ENCODE peak calls at places on chromosomes 13 and 19, in six cellular contexts. One of them, this sample, is unnamed.

GRCh38 chr19:28727133-28727834 is 485.7 kb downstream of the UQCRFS1 start:
- DNase-seq in HL-60: no peak
- DNase-seq in HTR-8/SVneo: no peak
- DNase-seq in AG04449: no peak
- DNase-seq in stimulated activated CD4-positive, alpha-beta T cell treated with anti-CD3 and anti-CD28 coated beads, Interleukin-15, amount 100 ng/mL, for 1 hour: no peak
- DNase-seq in AG10803: no peak
- DNase-seq in this sample: peak

GRCh38 chr19:19514881-19515763 is at the start of gene TSSK6:
- DNase-seq in HL-60: no peak
- DNase-seq in HTR-8/SVneo: no peak
- DNase-seq in AG04449: no peak
- DNase-seq in stimulated activated CD4-positive, alpha-beta T cell treated with anti-CD3 and anti-CD28 coated beads, Interleukin-15, amount 100 ng/mL, for 1 hour: no peak
- DNase-seq in AG10803: no peak
- DNase-seq in this sample: no peak

GRCh38 chr13:44768775-44769578 is 192.8 kb upstream of the TSC22D1 start:
- DNase-seq in HL-60: no peak
- DNase-seq in HTR-8/SVneo: no peak
- DNase-seq in AG04449: no peak
- DNase-seq in stimulated activated CD4-positive, alpha-beta T cell treated with anti-CD3 and anti-CD28 coated beads, Interleukin-15, amount 100 ng/mL, for 1 hour: no peak
- DNase-seq in AG10803: peak
- DNase-seq in this sample: no peak

GRCh38 chr19:888615-889385 is 4.2 kb downstream of the MED16 start:
- DNase-seq in HL-60: no peak
- DNase-seq in HTR-8/SVneo: no peak
- DNase-seq in AG04449: no peak
- DNase-seq in stimulated activated CD4-positive, alpha-beta T cell treated with anti-CD3 and anti-CD28 coated beads, Interleukin-15, amount 100 ng/mL, for 1 hour: no peak
- DNase-seq in AG10803: no peak
- DNase-seq in this sample: no peak

GRCh38 chr13:36148436-36148835 is 17.3 kb upstream of the DCLK1 start:
- DNase-seq in HL-60: no peak
- DNase-seq in HTR-8/SVneo: no peak
- DNase-seq in AG04449: no peak
- DNase-seq in stimulated activated CD4-positive, alpha-beta T cell treated with anti-CD3 and anti-CD28 coated beads, Interleukin-15, amount 100 ng/mL, for 1 hour: no peak
- DNase-seq in AG10803: no peak
- DNase-seq in this sample: no peak

GRCh38 chr13:23766199-23766771 is 122.9 kb downstream of the MIPEP start:
- DNase-seq in HL-60: no peak
- DNase-seq in HTR-8/SVneo: no peak
- DNase-seq in AG04449: no peak
- DNase-seq in stimulated activated CD4-positive, alpha-beta T cell treated with anti-CD3 and anti-CD28 coated beads, Interleukin-15, amount 100 ng/mL, for 1 hour: no peak
- DNase-seq in AG10803: no peak
- DNase-seq in this sample: no peak

GRCh38 chr19:35522745-35523327 is 5.3 kb downstream of the SBSN start:
- DNase-seq in HL-60: no peak
- DNase-seq in HTR-8/SVneo: no peak
- DNase-seq in AG04449: no peak
- DNase-seq in stimulated activated CD4-positive, alpha-beta T cell treated with anti-CD3 and anti-CD28 coated beads, Interleukin-15, amount 100 ng/mL, for 1 hour: no peak
- DNase-seq in AG10803: no peak
- DNase-seq in this sample: no peak

GRCh38 chr13:113141591-113141950 is 16.9 kb upstream of the PROZ start:
- DNase-seq in HL-60: no peak
- DNase-seq in HTR-8/SVneo: no peak
- DNase-seq in AG04449: no peak
- DNase-seq in stimulated activated CD4-positive, alpha-beta T cell treated with anti-CD3 and anti-CD28 coated beads, Interleukin-15, amount 100 ng/mL, for 1 hour: no peak
- DNase-seq in AG10803: no peak
- DNase-seq in this sample: no peak

GRCh38 chr19:29773141-29773540 is 38.6 kb upstream of the CCNE1 start:
- DNase-seq in HL-60: no peak
- DNase-seq in HTR-8/SVneo: no peak
- DNase-seq in AG04449: no peak
- DNase-seq in stimulated activated CD4-positive, alpha-beta T cell treated with anti-CD3 and anti-CD28 coated beads, Interleukin-15, amount 100 ng/mL, for 1 hour: no peak
- DNase-seq in AG10803: no peak
- DNase-seq in this sample: no peak